ENCODE peak calls at places on chromosomes 11 and 22, in nine cellular contexts. T, O, I, D, Q, B, W, L and X are unnamed samples.

GRCh38 chr11:85086511-85087284 is 540.4 kb downstream of the DLG2 start:
- DNase-seq in T (no peak), O (no peak), I (peak; percentile 34), D (peak; percentile 56), Q (no peak), B (no peak), W (no peak), L (no peak), X (no peak)

GRCh38 chr11:95335989-95336388 is 105.0 kb upstream of the SESN3 start:
- DNase-seq in T (no peak), O (peak; percentile 51), I (no peak), D (no peak), Q (no peak), B (no peak), W (no peak), L (no peak), X (no peak)

GRCh38 chr11:22304337-22304961 is 33.7 kb upstream of the SLC17A6 start:
- DNase-seq in T (peak; percentile 20), O (no peak), I (peak; percentile 13), D (peak; percentile 60), Q (no peak), B (no peak), W (no peak), L (peak; percentile 41), X (peak; percentile 26)

GRCh38 chr11:124108158-124108557 is 7.1 kb upstream of the VWA5A start:
- DNase-seq in T (peak; percentile 29), O (no peak), I (peak; percentile 25), D (peak; percentile 64), Q (no peak), B (no peak), W (no peak), L (peak; percentile 55), X (peak; percentile 51)

GRCh38 chr22:38471237-38471636 is 3.3 kb downstream of the KDELR3 start:
- DNase-seq in T (no peak), O (no peak), I (no peak), D (no peak), Q (no peak), B (no peak), W (no peak), L (no peak), X (no peak)

GRCh38 chr22:24128631-24129601 is 52.4 kb upstream of the SUSD2 start:
- DNase-seq in T (no peak), O (no peak), I (no peak), D (no peak), Q (no peak), B (no peak), W (peak; percentile 8), L (no peak), X (no peak)

GRCh38 chr22:36753916-36754315 is 22.0 kb downstream of the IFT27 start:
- DNase-seq in T (no peak), O (no peak), I (no peak), D (no peak), Q (no peak), B (no peak), W (no peak), L (no peak), X (no peak)

GRCh38 chr22:29004647-29005371 is 56.8 kb downstream of the C22orf31 start:
- DNase-seq in T (peak; percentile 14), O (peak; percentile 55), I (peak; percentile 51), D (no peak), Q (peak; percentile 20), B (peak; percentile 46), W (peak; percentile 43), L (peak; percentile 25), X (no peak)

GRCh38 chr11:68601147-68601546 is 83.2 kb upstream of the GAL start:
- DNase-seq in T (no peak), O (no peak), I (no peak), D (no peak), Q (no peak), B (no peak), W (no peak), L (no peak), X (no peak)

GRCh38 chr11:86108890-86109638 is 40.2 kb upstream of the PICALM start:
- DNase-seq in T (no peak), O (no peak), I (no peak), D (no peak), Q (no peak), B (no peak), W (no peak), L (no peak), X (no peak)

DNA sequence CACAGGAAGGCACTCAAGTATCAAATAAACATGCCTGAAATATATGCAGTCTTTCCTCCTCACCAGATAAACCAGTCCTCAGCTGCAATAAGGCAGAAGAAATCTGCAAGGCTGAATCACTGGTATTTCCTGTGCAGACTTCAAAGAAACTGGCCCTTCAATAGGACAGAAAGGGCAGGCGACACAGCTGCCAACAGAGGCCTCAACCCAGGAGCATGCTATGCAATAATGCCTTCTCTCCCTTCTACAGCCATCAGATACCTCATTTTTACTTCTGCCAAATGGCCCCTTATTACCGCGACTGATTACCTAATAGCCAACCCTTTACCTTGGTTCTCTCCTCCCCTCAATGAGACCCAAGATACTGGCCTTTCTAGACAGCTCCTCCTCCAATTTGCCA is 8.0 kb downstream of the NUMA1 start:
- DNase-seq in T (no peak), O (no peak), I (peak; percentile 89), D (peak; percentile 85), Q (no peak), B (no peak), W (no peak), L (peak; percentile 71), X (no peak)
- H3K4me3 ChIP-seq in T (no peak overlapping the region), O (no peak overlapping the region), I (no peak overlapping the region), D (no peak overlapping the region), Q (no peak overlapping the region), B (no peak overlapping the region), W (no peak overlapping the region), L (no peak overlapping the region), X (no peak overlapping the region)

DNA sequence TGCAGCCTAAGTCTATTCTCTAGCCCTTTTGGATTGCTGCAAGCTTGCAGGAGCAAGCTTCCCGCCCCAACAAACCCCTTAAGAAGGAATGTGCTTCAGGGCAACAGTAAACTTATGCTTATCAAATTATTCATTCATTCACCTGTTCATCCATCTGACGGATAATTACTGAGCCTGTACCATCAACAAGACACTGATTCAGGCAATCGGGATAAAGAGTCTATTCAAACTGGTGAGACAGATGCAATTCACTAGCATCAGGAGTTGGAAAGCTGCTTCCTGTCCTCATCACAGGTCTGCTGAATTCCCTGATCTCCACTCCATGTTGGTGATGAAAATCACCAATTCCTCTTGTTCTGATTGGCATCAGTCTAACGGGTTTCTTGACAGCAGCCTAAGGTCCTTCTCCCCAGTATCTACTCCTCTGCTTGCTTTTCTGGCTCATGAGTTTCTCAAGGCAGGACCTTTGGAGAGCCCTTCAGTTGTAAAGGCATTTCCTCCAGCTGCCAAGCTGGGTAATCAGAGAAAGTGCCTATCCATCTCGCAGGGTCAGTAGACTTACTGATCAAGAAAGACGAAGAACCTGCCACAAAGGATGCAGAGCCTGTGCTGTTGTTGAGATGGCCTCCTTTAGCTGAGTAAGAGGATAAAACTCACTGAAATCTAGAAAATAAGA is 429.0 kb upstream of the SYN3 start:
- DNase-seq in T (no peak), O (no peak), I (no peak), D (no peak), Q (no peak), B (no peak), W (no peak), L (no peak), X (no peak)
- TF ChIP-seq CTCF in T (no peak), O (no peak), I (no peak), D (no peak), Q (no peak), B (no peak), W (no peak), L (no peak), X (no peak)

GRCh38 chr11:18372187-18372586 is 22.2 kb upstream of the LDHA start:
- DNase-seq in T (no peak), O (no peak), I (no peak), D (no peak), Q (no peak), B (no peak), W (no peak), L (no peak), X (no peak)

GRCh38 chr11:18371279-18371678 is 23.1 kb upstream of the LDHA start:
- DNase-seq in T (peak; percentile 18), O (no peak), I (no peak), D (no peak), Q (no peak), B (no peak), W (no peak), L (no peak), X (no peak)

GRCh38 chr11:18379201-18379600 is 15.2 kb upstream of the LDHA start:
- DNase-seq in T (no peak), O (no peak), I (no peak), D (no peak), Q (no peak), B (no peak), W (no peak), L (no peak), X (no peak)

GRCh38 chr11:18375941-18376340 is 18.4 kb upstream of the LDHA start:
- DNase-seq in T (no peak), O (no peak), I (no peak), D (no peak), Q (no peak), B (no peak), W (no peak), L (no peak), X (no peak)

DNA sequence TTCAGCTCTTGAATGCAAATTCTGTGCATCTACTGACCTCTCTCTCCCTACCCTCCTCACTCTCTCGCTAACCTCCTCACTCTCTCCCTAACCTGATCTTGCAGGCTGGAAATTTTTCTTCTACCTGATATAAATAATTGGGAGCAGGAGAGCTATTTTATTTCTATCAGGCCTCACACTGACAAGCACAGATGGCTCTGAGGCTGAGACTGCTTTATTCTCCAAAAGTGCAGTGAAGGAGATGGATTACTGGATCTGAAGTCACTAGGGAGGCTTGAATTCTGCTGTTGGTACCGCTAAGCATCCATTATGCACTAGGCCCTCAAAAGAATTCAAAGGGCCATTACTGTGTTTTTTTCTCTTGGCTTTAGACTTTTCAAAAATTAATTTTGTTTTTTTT is 19.4 kb upstream of the LDHA start:
- DNase-seq in T (no peak), O (no peak), I (no peak), D (no peak), Q (no peak), B (no peak), W (no peak), L (no peak), X (no peak)
- H3K4me3 ChIP-seq in T (no peak overlapping the region), O (no peak overlapping the region), I (no peak overlapping the region), D (no peak overlapping the region), Q (no peak overlapping the region), B (no peak overlapping the region), W (no peak overlapping the region), L (no peak overlapping the region), X (no peak overlapping the region)

GRCh38 chr11:35082322-35083180 is 56.4 kb upstream of the CD44 start:
- DNase-seq in T (peak; percentile 85), O (no peak), I (peak; percentile 90), D (peak; percentile 85), Q (peak; percentile 53), B (no peak), W (peak; percentile 45), L (peak; percentile 60), X (peak; percentile 92)
- TF ChIP-seq CTCF in T (no peak), O (no peak), I (no peak), D (peak; percentile 3), Q (no peak), B (no peak), W (no peak), L (no peak), X (peak; percentile 6)